ENCODE peak calls at places on chromosomes 3 and 15, in eight cellular contexts. B, X, J, O, N, A, E and P are unnamed samples.

GRCh38 chr15:68677996-68678395 is 99.2 kb downstream of the CORO2B start:
- DNase-seq in B (no peak), X (no peak), J (no peak), O (no peak), N (peak), A (no peak), E (no peak), P (no peak)

GRCh38 chr3:134228035-134228434 is 22.6 kb downstream of the RYK start:
- DNase-seq in B (no peak), X (no peak), J (no peak), O (no peak), N (no peak), A (no peak), E (no peak), P (no peak)

GRCh38 chr15:34338347-34338746 is 766 bp upstream of the SLC12A6 start:
- DNase-seq in B (peak), X (no peak), J (no peak), O (no peak), N (no peak), A (no peak), E (no peak), P (no peak)

GRCh38 chr15:85172846-85173490 is 191.3 kb downstream of the PDE8A start:
- DNase-seq in B (no peak), X (no peak), J (no peak), O (no peak), N (no peak), A (no peak), E (no peak), P (no peak)

GRCh38 chr3:100316656-100317069 is 17.9 kb upstream of the NIT2 start:
- DNase-seq in B (peak), X (no peak), J (peak), O (no peak), N (no peak), A (no peak), E (peak), P (no peak)

GRCh38 chr3:11116336-11117059 is 37.8 kb upstream of the HRH1 start:
- DNase-seq in B (no peak), X (no peak), J (no peak), O (no peak), N (no peak), A (no peak), E (no peak), P (no peak)

GRCh38 chr15:29680806-29681485 is 141.3 kb downstream of the TJP1 start:
- DNase-seq in B (no peak), X (no peak), J (no peak), O (no peak), N (no peak), A (no peak), E (no peak), P (no peak)

GRCh38 chr15:88905576-88905975 is 7.6 kb downstream of the MFGE8 start:
- DNase-seq in B (no peak), X (peak), J (no peak), O (no peak), N (peak), A (no peak), E (no peak), P (no peak)

GRCh38 chr3:99545941-99546580 is 92.3 kb upstream of the COL8A1 start:
- DNase-seq in B (no peak), X (no peak), J (no peak), O (no peak), N (no peak), A (no peak), E (no peak), P (no peak)

GRCh38 chr3:134211797-134212196 is 38.9 kb downstream of the RYK start:
- DNase-seq in B (no peak), X (peak), J (peak), O (no peak), N (no peak), A (peak), E (peak), P (no peak)

DNA sequence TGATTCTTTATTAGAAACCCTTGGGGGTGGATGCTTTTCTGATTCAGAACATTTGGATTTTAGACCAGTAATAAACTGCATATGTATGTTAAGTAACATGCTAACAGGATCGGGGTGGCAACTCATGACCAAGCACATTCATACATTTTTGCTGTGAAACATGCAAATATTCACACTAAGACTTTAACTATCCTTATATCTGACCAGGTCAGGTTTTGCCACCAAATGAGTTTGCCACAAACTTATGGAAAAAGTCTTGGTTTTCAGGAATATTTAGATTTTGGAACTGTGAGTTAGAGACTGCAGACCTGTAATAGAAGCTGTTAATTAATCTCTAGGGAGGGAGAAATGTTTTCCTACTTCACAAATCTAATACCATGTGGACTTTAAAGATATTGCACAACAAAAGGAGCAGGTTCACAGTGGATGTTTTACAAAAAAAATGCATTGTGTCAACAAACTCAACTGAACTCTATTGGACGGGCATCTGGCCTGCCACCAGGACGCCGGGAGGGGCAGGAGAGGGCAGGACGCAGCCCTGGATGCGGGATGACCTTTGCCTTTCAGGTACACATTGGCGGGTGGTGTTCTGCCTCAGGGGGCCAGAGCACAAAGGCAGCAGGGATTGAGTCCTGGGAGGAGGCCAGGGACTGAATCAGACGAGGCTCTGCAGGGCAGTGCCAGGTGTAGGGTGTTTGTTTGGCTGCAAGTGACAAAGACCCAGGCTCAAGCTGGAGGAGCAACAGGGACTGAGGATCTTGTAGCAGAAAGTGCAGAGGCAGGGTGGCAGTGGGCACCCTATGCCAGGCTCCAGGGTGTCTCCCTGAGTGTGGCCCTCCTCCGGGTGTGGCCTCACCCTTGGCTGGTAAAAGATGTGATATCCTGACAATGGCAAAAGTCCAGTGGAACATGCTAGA is 30.1 kb upstream of the KLF13 start:
- DNase-seq in B (peak), X (no peak), J (peak), O (no peak), N (peak), A (peak), E (peak), P (peak)
- TF ChIP-seq POLR2A in B (no peak), X (no peak), J (no peak), O (no peak), N (no peak), A (no peak), E (no peak), P (no peak)

GRCh38 chr15:22979699-22980188 is 424 bp downstream of the CYFIP1 start:
- DNase-seq in B (peak), X (no peak), J (peak), O (no peak), N (peak), A (peak), E (peak), P (peak)

GRCh38 chr15:22981336-22981840 is 1.2 kb upstream of the CYFIP1 start:
- DNase-seq in B (no peak), X (no peak), J (no peak), O (no peak), N (peak), A (no peak), E (no peak), P (no peak)

GRCh38 chr15:22978691-22979068 is 1.5 kb downstream of the CYFIP1 start:
- DNase-seq in B (no peak), X (no peak), J (no peak), O (no peak), N (peak), A (no peak), E (peak), P (no peak)

GRCh38 chr15:22980189-22981136 is at the start of gene CYFIP1:
- DNase-seq in B (peak), X (peak), J (peak), O (no peak), N (peak), A (peak), E (peak), P (peak)

DNA sequence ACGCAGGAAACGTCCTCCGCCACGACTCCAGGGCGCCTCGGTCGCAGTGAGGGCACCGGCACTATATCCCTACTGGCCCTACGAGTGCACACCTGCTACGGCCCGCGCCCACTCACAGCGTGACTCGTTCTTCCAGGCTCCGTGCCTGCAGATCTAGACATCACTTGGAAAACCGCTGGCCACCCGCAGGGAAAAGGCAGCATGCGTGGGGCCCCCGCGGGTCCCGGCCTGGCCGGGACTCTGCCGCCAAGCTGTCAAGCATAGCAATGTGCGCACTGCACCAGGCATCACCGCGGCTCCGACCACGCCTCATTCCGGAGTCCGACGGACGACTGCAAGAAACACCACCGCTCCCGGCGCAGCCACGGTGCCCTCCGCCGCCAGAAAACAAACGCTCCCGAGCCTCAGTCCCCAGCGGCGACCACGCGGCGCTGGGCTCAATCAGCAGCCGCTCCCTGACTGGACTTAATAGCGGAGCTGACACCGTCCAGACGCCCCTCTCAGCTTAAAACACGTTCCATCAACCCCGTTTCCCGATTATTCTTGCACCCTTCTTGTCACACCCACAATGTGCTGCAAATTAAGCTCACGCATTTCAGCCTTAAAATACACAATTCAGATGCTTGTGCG is 984 bp downstream of the CYFIP1 start:
- DNase-seq in B (peak), X (peak), J (peak), O (no peak), N (peak), A (peak), E (peak), P (peak)
- TF ChIP-seq POLR2A in B (no peak), X (no peak), J (peak), O (no peak), N (no peak), A (peak), E (no peak), P (peak)

GRCh38 chr3:123595396-123595795 is 10.5 kb upstream of the HACD2 start:
- DNase-seq in B (no peak), X (no peak), J (no peak), O (no peak), N (no peak), A (no peak), E (no peak), P (no peak)
- TF ChIP-seq POLR2A in B (no peak), X (no peak), J (no peak), O (no peak), N (no peak), A (no peak), E (no peak), P (no peak)

GRCh38 chr3:58754074-58754473 is 87.5 kb upstream of the FAM3D start:
- DNase-seq in B (no peak), X (no peak), J (no peak), O (no peak), N (no peak), A (no peak), E (no peak), P (no peak)
- TF ChIP-seq POLR2A in B (no peak), X (no peak), J (no peak), O (no peak), N (no peak), A (no peak), E (no peak), P (no peak)

DNA sequence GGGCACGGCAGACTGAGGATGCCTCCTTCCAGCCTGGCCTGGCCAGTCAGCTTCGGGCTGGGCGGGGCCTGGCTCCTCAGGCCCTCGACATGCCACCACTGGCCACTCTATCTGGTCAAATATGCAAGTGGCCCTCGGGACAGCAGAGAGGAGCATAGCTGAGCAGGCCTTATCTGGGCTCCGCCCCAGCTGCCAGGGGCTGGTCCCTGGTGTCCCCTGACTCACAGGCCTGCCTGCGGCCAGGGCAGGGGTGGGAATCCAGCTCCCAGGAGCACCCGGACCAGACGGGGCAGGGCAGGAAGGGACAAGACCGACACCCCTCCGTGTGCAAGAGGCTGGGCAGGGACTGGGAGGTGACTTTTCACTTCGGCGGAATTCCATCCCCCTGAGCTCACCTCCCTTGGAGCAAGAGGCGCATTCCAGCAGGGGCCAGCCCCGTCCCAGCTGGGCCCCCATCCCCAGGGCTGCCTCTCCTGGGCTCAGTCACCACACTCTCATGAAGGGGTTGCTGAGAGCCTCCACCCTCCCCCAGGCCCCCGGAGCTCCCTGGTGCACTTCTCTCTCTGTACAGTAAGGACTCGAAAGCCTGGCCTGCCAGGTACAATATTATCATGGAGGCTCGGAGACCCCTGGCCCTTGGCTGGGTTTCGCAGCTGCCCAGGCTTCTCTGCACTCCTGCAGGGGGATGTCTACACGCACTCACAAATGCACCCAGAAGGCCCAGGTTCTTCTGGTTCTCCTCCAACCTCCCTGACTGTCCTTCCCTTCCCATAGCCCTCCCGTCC is 29.5 kb downstream of the WNT7A start:
- DNase-seq in B (no peak), X (no peak), J (peak), O (no peak), N (no peak), A (no peak), E (peak), P (no peak)
- TF ChIP-seq POLR2A in B (no peak), X (no peak), J (no peak), O (no peak), N (no peak), A (no peak), E (no peak), P (no peak)

GRCh38 chr3:62824965-62825592 is 50.1 kb downstream of the CADPS start:
- DNase-seq in B (no peak), X (no peak), J (no peak), O (no peak), N (no peak), A (no peak), E (no peak), P (no peak)

GRCh38 chr3:62818347-62818746 is 56.9 kb downstream of the CADPS start:
- DNase-seq in B (no peak), X (no peak), J (no peak), O (no peak), N (no peak), A (no peak), E (no peak), P (no peak)

GRCh38 chr3:62827550-62827949 is 47.7 kb downstream of the CADPS start:
- DNase-seq in B (no peak), X (no peak), J (no peak), O (no peak), N (no peak), A (no peak), E (no peak), P (no peak)

GRCh38 chr3:62822905-62823304 is 52.3 kb downstream of the CADPS start:
- DNase-seq in B (no peak), X (no peak), J (no peak), O (no peak), N (no peak), A (no peak), E (no peak), P (no peak)

DNA sequence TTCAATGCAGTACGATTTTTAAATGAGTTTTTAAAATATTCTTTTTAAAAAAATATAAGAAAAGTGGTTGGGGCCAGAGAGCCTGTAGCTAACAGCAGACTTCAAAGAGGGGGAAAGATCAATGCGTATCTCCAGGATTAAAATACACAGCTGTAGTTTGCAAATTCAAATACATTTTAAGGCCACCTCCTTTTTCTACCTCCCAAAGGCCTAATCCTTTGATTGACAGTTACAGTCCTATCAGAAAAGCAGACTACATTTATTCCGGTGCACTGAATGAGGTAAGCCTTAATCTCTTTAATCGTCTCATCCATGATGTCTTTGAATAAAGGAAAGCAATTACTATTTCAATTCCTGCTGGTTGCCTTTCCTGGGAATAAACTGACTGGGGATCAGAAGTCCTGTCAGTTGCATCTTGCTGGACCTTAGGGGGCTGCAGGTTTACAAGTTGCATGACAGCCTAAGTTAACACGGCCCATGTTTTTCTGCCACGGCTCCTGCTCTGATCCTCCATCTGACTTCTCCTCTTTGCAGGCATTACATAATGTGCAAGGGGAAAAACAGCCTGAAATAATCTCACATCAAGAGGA is 51.7 kb downstream of the CADPS start:
- DNase-seq in B (no peak), X (no peak), J (no peak), O (no peak), N (no peak), A (no peak), E (no peak), P (no peak)
- TF ChIP-seq POLR2A in B (no peak), X (no peak), J (no peak), O (no peak), N (no peak), A (no peak), E (no peak), P (no peak)

GRCh38 chr3:52052831-52053306 is 3.5 kb downstream of the DUSP7 start:
- DNase-seq in B (peak), X (no peak), J (peak), O (peak), N (peak), A (peak), E (peak), P (peak)
- TF ChIP-seq POLR2A in B (no peak), X (no peak), J (peak), O (no peak), N (no peak), A (no peak), E (no peak), P (no peak)

GRCh38 chr15:78065284-78065872 is 12.1 kb downstream of the TBC1D2B start:
- DNase-seq in B (peak), X (no peak), J (peak), O (no peak), N (peak), A (peak), E (no peak), P (peak)
- TF ChIP-seq POLR2A in B (no peak), X (no peak), J (no peak), O (no peak), N (no peak), A (peak), E (no peak), P (no peak)

GRCh38 chr15:90665288-90666134 is 51.6 kb upstream of the BLM start:
- DNase-seq in B (peak), X (peak), J (peak), O (no peak), N (peak), A (peak), E (peak), P (peak)
- TF ChIP-seq POLR2A in B (peak), X (peak), J (peak), O (no peak), N (peak), A (peak), E (peak), P (peak)